ENCODE peak calls at places on chromosomes 1 and 21, in five cellular contexts. W is body of pancreas; U is adrenal gland; Q is HCT116; M is CD4-positive, alpha-beta T cell. B is an unnamed sample.
A peak's percentile ranks its signal among the peaks of the same experiment; 100 is the strongest.

GRCh38 chr1:54284781-54285563 is 85.0 kb downstream of the MRPL37 start:
- DNase-seq in W (no peak), U (no peak), Q (no peak), M (peak; percentile 36), B (no peak)

GRCh38 chr1:2292725-2293450 is 64.8 kb downstream of the SKI start:
- DNase-seq in Q (no peak), M (no peak), W (no peak), U (no peak), B (no peak)

GRCh38 chr1:1199141-1199960 is 7.0 kb downstream of the TNFRSF18 start:
- DNase-seq in U (peak; percentile 5), W (no peak), M (no peak), Q (no peak), B (no peak)

GRCh38 chr1:11753555-11754208 is 8.3 kb upstream of the C1orf167 start:
- DNase-seq in Q (no peak), M (no peak), W (no peak), U (no peak), B (no peak)

GRCh38 chr1:27152829-27153548 is 1.9 kb downstream of the SLC9A1 start:
- DNase-seq in W (no peak), Q (no peak), M (no peak), U (no peak), B (no peak)

GRCh38 chr1:155827450-155827849 is 29.6 kb downstream of the GON4L start:
- DNase-seq in W (no peak), Q (no peak), M (no peak), U (no peak), B (no peak)

GRCh38 chr21:46091631-46092025 is 6.3 kb upstream of the COL6A2 start:
- DNase-seq in W (no peak), U (no peak), Q (no peak), M (no peak), B (no peak)

GRCh38 chr1:161013591-161014513 is 7.1 kb downstream of the F11R start:
- DNase-seq in Q (no peak), M (peak; percentile 57), U (peak; percentile 96), W (peak; percentile 96), B (peak; percentile 40)

GRCh38 chr1:148010527-148010926 is 82.3 kb downstream of the GPR89B start:
- DNase-seq in U (no peak), M (no peak), Q (no peak), W (no peak), B (no peak)

GRCh38 chr1:65265296-65266271 is 43.8 kb upstream of the DNAJC6 start:
- DNase-seq in Q (no peak), W (peak; percentile 44), M (peak; percentile 17), U (peak; percentile 56), B (no peak)

GRCh38 chr1:154420172-154420571 is 15.0 kb downstream of the IL6R start:
- DNase-seq in M (peak; percentile 58), Q (no peak), W (peak; percentile 89), U (peak; percentile 97), B (peak; percentile 54)

GRCh38 chr1:173190101-173190895 is 16.8 kb downstream of the TNFSF4 start:
- DNase-seq in M (no peak), Q (peak; percentile 40), U (peak; percentile 90), W (peak; percentile 93), B (no peak)

GRCh38 chr1:56452027-56453011 is 127.0 kb downstream of the PLPP3 start:
- DNase-seq in M (no peak), Q (no peak), W (peak; percentile 53), U (no peak), B (no peak)

GRCh38 chr1:44714944-44715571 is 15.9 kb downstream of the RNU5D-1 start:
- DNase-seq in U (peak; percentile 68), M (peak; percentile 48), W (peak; percentile 80), Q (no peak), B (peak; percentile 56)

GRCh38 chr1:1121611-1122077 is 5.8 kb upstream of the C1orf159 start:
- DNase-seq in Q (no peak), U (no peak), W (no peak), M (no peak), B (no peak)

GRCh38 chr1:89454845-89455521 is 69.6 kb upstream of the LRRC8B start:
- DNase-seq in W (peak; percentile 54), M (peak; percentile 50), U (peak; percentile 22), Q (peak; percentile 34), B (peak; percentile 70)

GRCh38 chr1:71464016-71464415 is 383.2 kb upstream of the ZRANB2 start:
- DNase-seq in Q (no peak), W (no peak), U (no peak), M (no peak), B (no peak)

GRCh38 chr1:117611121-117611601 is 5.3 kb downstream of the TENT5C start:
- DNase-seq in M (no peak), Q (no peak), W (no peak), U (no peak), B (no peak)

GRCh38 chr21:42887321-42887720 is 5.8 kb upstream of the NDUFV3 start:
- DNase-seq in Q (no peak), U (no peak), W (no peak), M (no peak), B (no peak)

GRCh38 chr1:234870020-234870378 is 258.6 kb downstream of the TOMM20 start:
- DNase-seq in Q (no peak), W (no peak), U (no peak), M (no peak), B (no peak)

GRCh38 chr1:234936631-234937389 is 191.8 kb downstream of the TOMM20 start:
- DNase-seq in W (no peak), U (no peak), M (no peak), Q (no peak), B (no peak)

GRCh38 chr1:113198806-113199205 is 125.8 kb downstream of the LRIG2 start:
- DNase-seq in U (no peak), M (no peak), Q (no peak), W (no peak), B (no peak)

GRCh38 chr1:161039546-161039945 is 782 bp upstream of the TSTD1 start:
- DNase-seq in U (no peak), W (no peak), Q (no peak), M (no peak), B (no peak)

GRCh38 chr1:12477936-12478611 is 139.9 kb downstream of the DHRS3 start:
- DNase-seq in Q (peak; percentile 96), M (no peak), U (peak; percentile 67), W (peak; percentile 81), B (no peak)

GRCh38 chr1:246537441-246537840 is 28.6 kb downstream of the TFB2M start:
- DNase-seq in M (no peak), W (no peak), Q (no peak), U (no peak), B (no peak)

GRCh38 chr1:25487628-25488027 is 55.8 kb upstream of the LDLRAP1 start:
- DNase-seq in M (peak; percentile 26), W (no peak), U (no peak), Q (no peak), B (peak; percentile 26)

GRCh38 chr1:7375329-7375728 is 395.8 kb upstream of the VAMP3 start:
- DNase-seq in U (no peak), Q (no peak), W (no peak), M (no peak), B (no peak)

GRCh38 chr1:162956922-162957321 is 95.9 kb upstream of the CCDC190 start:
- DNase-seq in M (no peak), W (no peak), Q (no peak), U (no peak), B (no peak)

GRCh38 chr1:228145498-228146425 is 4.0 kb upstream of the GJC2 start:
- DNase-seq in U (no peak), W (no peak), Q (no peak), M (no peak), B (peak; percentile 0)

GRCh38 chr1:222754386-222755139 is 17.6 kb downstream of the FAM177B start:
- DNase-seq in M (no peak), U (peak; percentile 30), Q (no peak), W (peak; percentile 59), B (no peak)

GRCh38 chr1:235486321-235486720 is 17.9 kb downstream of the B3GALNT2 start:
- DNase-seq in Q (no peak), W (no peak), U (no peak), M (no peak), B (no peak)

GRCh38 chr21:38611262-38611661 is 113.0 kb upstream of the ERG start:
- DNase-seq in M (no peak), Q (no peak), U (no peak), W (no peak), B (no peak)
- H3K27me3 ChIP-seq in M (no peaks in the 10 kb centered on the region), Q (peaks cover 29% of the 10 kb centered on the region), U (no peaks in the 10 kb centered on the region), W (no peaks in the 10 kb centered on the region), B (no peaks in the 10 kb centered on the region)

GRCh38 chr21:33075128-33075527 is 5.2 kb downstream of the OLIG1 start:
- DNase-seq in U (no peak), W (no peak), Q (no peak), M (no peak), B (no peak)
- H3K27me3 ChIP-seq in U (peaks cover 57% of the 10 kb centered on the region), W (no peaks in the 10 kb centered on the region), Q (no peaks in the 10 kb centered on the region), M (peaks cover 46% of the 10 kb centered on the region), B (peaks cover 34% of the 10 kb centered on the region)

GRCh38 chr1:3310718-3311400 is 143.6 kb upstream of the ARHGEF16 start:
- DNase-seq in Q (no peak), M (no peak), W (no peak), U (no peak), B (no peak)

GRCh38 chr1:3313579-3313955 is 140.9 kb upstream of the ARHGEF16 start:
- DNase-seq in M (no peak), W (peak; percentile 83), Q (no peak), U (peak; percentile 75), B (no peak)

GRCh38 chr1:3312894-3313578 is 141.4 kb upstream of the ARHGEF16 start:
- DNase-seq in M (no peak), W (peak; percentile 83), Q (peak; percentile 88), U (peak; percentile 96), B (no peak)

GRCh38 chr1:3311711-3312110 is 142.8 kb upstream of the ARHGEF16 start:
- DNase-seq in W (no peak), M (no peak), U (no peak), Q (no peak), B (no peak)

DNA sequence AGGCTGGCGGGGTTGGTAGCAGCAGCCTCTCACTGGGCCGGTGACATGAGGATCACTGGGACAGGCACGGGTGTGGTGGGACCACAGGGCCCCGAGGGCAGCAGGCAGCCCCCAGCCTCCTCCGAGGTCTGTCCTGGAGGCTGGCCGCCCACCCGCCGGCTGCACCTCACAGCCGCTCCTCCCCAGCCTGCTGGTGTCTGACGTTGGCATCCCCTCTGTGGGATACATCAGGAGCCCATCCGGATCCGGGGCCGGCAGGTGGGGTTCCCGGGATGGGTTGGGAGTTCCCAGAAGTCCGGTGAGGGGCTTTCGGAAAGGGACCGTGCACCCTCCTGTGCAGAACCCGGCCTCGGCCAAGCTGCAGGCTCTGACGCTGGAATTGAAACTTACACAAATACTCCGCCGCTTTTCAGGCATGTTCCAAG is 142.1 kb upstream of the ARHGEF16 start:
- DNase-seq in Q (no peak), W (no peak), U (peak; percentile 23), M (no peak), B (no peak)
- H3K27me3 ChIP-seq in Q (no peaks in the 10 kb centered on the region), W (no peaks in the 10 kb centered on the region), U (no peaks in the 10 kb centered on the region), M (peaks cover 7% of the 10 kb centered on the region), B (no peaks in the 10 kb centered on the region)

GRCh38 chr1:118982816-118983557 is 5.2 kb downstream of the TBX15 start:
- DNase-seq in U (no peak), W (no peak), Q (no peak), M (no peak), B (no peak)

GRCh38 chr1:118983558-118984021 is 4.6 kb downstream of the TBX15 start:
- DNase-seq in W (no peak), M (no peak), Q (no peak), U (no peak), B (no peak)

GRCh38 chr1:118984990-118985608 is 3.0 kb downstream of the TBX15 start:
- DNase-seq in M (no peak), U (no peak), W (no peak), Q (no peak), B (no peak)

GRCh38 chr1:118985611-118986290 is 2.4 kb downstream of the TBX15 start:
- DNase-seq in Q (no peak), W (no peak), U (no peak), M (no peak), B (no peak)

GRCh38 chr1:118984086-118984989 is 3.8 kb downstream of the TBX15 start:
- DNase-seq in W (peak; percentile 36), Q (no peak), U (no peak), M (no peak), B (no peak)
- H3K27me3 ChIP-seq in W (peaks cover 6% of the 10 kb centered on the region), Q (no peaks in the 10 kb centered on the region), U (peaks cover 97% of the 10 kb centered on the region), M (peaks cover 96% of the 10 kb centered on the region), B (peaks cover 35% of the 10 kb centered on the region)

B was measured in CD4-positive, CD25-positive, alpha-beta regulatory T cell.